ENCODE peak calls at places on chromosomes 13 and 19, in six cellular contexts. M, G, E, Y, P and W are unnamed samples.
A peak's percentile ranks its signal among the peaks of the same experiment; 100 is the strongest.

GRCh38 chr19:16541526-16542044 is 652 bp downstream of the CHERP start:
- DNase-seq in M (no peak), E (peak; percentile 50), P (no peak), Y (no peak), G (no peak), W (peak; percentile 13)

GRCh38 chr13:89465366-89465765 is 1794.2 kb downstream of the SLITRK5 start:
- DNase-seq in Y (no peak), M (no peak), G (no peak), P (no peak), E (no peak), W (no peak)

GRCh38 chr13:22009500-22009899 is 338.6 kb downstream of the FGF9 start:
- DNase-seq in E (no peak), Y (no peak), M (no peak), P (no peak), G (no peak), W (no peak)

GRCh38 chr19:41479757-41480191 is 36.8 kb downstream of the ERICH4 start:
- DNase-seq in P (no peak), E (no peak), M (no peak), Y (peak; percentile 93), G (no peak), W (no peak)

GRCh38 chr13:67061750-67062149 is 168.4 kb downstream of the PCDH9 start:
- DNase-seq in G (no peak), P (no peak), Y (no peak), E (no peak), M (no peak), W (no peak)

GRCh38 chr19:13985771-13986347 is 20.3 kb downstream of the RFX1 start:
- DNase-seq in G (no peak), E (no peak), P (no peak), Y (no peak), M (no peak), W (no peak)

GRCh38 chr19:15836345-15836594 is 20.8 kb upstream of the OR10H1 start:
- DNase-seq in G (no peak), Y (no peak), E (no peak), P (no peak), M (no peak), W (no peak)

GRCh38 chr19:47074621-47075020 is 26.2 kb upstream of the TMEM160 start:
- DNase-seq in E (no peak), G (no peak), Y (no peak), M (no peak), P (no peak), W (no peak)

GRCh38 chr13:74325106-74325505 is 190.9 kb upstream of the KLF12 start:
- DNase-seq in Y (peak; percentile 40), M (no peak), G (no peak), E (peak; percentile 18), P (no peak), W (no peak)

GRCh38 chr19:41364546-41365391 is 820 bp upstream of the B9D2 start:
- DNase-seq in Y (no peak), P (no peak), G (no peak), M (no peak), E (no peak), W (no peak)

GRCh38 chr19:4046362-4046691 is 20.4 kb downstream of the ZBTB7A start:
- DNase-seq in Y (no peak), P (no peak), E (no peak), G (no peak), M (no peak), W (no peak)
- H3K4me1 ChIP-seq in Y (peaks cover 1% of the 10 kb centered on the region), P (no peaks in the 10 kb centered on the region), E (no peaks in the 10 kb centered on the region), G (peaks cover 14% of the 10 kb centered on the region), M (peaks cover 70% of the 10 kb centered on the region), W (no peaks in the 10 kb centered on the region)

GRCh38 chr19:1082165-1082927 is 12.8 kb downstream of the POLR2E start:
- DNase-seq in M (no peak), G (peak; percentile 76), P (peak; percentile 80), Y (peak; percentile 89), E (peak; percentile 91), W (peak; percentile 53)
- H3K4me3 ChIP-seq in M (no peak overlapping the region), G (peak overlapping the region; percentile 30), P (peak overlapping the region; percentile 18), Y (no peak overlapping the region), E (peak overlapping the region; percentile 13), W (no peak overlapping the region)

GRCh38 chr19:34961775-34962174 is 2.3 kb downstream of the ZNF792 start:
- DNase-seq in E (no peak), G (no peak), Y (no peak), P (no peak), M (no peak), W (no peak)

GRCh38 chr19:34960940-34961679 is 2.9 kb downstream of the ZNF792 start:
- DNase-seq in Y (no peak), E (no peak), P (no peak), G (no peak), M (no peak), W (no peak)

GRCh38 chr19:34959021-34959420 is 5.0 kb downstream of the ZNF792 start:
- DNase-seq in E (no peak), G (no peak), M (no peak), Y (peak; percentile 17), P (no peak), W (no peak)

GRCh38 chr19:34962281-34962944 is 1.6 kb downstream of the ZNF792 start:
- DNase-seq in G (no peak), M (no peak), Y (no peak), E (no peak), P (no peak), W (no peak)

DNA sequence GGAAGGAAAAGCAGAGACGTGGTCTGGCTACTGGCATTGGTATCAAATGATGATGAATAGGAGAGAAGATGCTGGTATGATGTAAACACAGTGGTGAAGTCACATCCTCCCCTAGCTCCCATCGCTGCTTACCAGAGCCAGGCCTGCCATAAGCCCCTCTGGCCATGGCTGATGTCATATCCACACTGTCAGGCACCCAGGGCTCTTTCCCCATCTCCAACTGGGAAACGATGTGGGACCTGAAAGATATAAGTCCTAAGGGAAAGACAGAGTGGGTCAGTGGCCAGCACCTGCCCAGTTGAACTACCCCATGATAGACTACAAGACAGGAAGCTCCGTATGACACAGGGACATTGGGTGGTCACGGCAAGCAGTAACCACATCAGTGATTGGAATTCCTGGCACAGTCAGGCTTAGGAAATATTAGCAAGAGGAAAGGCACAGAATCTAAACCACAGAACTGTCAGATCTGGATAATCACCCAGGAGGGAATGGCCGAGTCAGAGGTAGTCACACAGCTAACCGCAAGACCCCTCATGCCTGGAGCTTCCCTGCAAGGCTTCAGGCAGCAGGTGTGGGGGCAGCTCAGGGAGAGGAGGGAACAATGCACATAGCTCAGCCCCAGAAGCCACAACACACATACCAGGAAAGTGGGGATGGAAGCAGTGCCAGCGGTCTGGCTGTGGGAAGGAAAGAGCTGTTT is 3.8 kb downstream of the ZNF792 start:
- DNase-seq in G (no peak), E (no peak), M (no peak), Y (no peak), P (no peak), W (no peak)
- H3K9me3 ChIP-seq in G (peaks cover 59% of the 10 kb centered on the region), E (peaks cover 8% of the 10 kb centered on the region), M (peaks cover 26% of the 10 kb centered on the region), Y (no peaks in the 10 kb centered on the region), P (peaks cover 29% of the 10 kb centered on the region), W (peaks cover 32% of the 10 kb centered on the region)

GRCh38 chr19:1258707-1259205 is 10.4 kb downstream of the MIDN start:
- DNase-seq in E (no peak), P (no peak), G (no peak), M (no peak), Y (no peak), W (no peak)
- H3K4me1 ChIP-seq in E (peaks cover 21% of the 10 kb centered on the region), P (peaks cover 23% of the 10 kb centered on the region), G (peaks cover 66% of the 10 kb centered on the region), M (peaks cover 96% of the 10 kb centered on the region), Y (peaks cover 56% of the 10 kb centered on the region), W (peaks cover 75% of the 10 kb centered on the region)

GRCh38 chr13:97125810-97126738 is 96.1 kb upstream of the MBNL2 start:
- DNase-seq in G (no peak), E (no peak), Y (peak; percentile 33), M (no peak), P (no peak), W (no peak)
- H3K4me3 ChIP-seq in G (no peak overlapping the region), E (no peak overlapping the region), Y (no peak overlapping the region), M (no peak overlapping the region), P (no peak overlapping the region), W (no peak overlapping the region)

GRCh38 chr13:97347255-97347653 is 86.7 kb upstream of the RAP2A start:
- DNase-seq in G (no peak), E (no peak), M (no peak), Y (no peak), P (no peak), W (no peak)
- H3K9me3 ChIP-seq in G (no peaks in the 10 kb centered on the region), E (no peaks in the 10 kb centered on the region), M (no peaks in the 10 kb centered on the region), Y (no peaks in the 10 kb centered on the region), P (no peaks in the 10 kb centered on the region), W (no peaks in the 10 kb centered on the region)

DNA sequence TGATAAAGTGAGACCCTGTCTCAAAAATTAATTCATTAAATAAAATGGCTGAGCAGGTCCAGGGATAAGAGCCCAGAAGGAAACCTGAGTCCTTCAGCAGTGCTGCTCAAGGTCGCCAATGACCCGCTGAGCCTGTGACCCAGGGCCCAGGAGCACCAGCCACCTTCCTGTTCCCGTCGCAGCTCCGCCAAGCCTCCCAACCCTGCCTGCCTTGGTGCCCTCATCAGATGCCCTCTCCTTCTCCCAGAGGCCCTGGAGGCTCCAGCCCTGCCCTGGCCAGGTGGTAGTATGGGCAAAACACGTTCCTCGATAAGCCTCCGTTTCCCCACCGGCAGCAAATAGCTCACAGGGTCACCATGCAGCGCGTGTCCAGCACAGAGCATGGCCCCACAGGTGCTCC is 2.6 kb downstream of the REXO1 start:
- DNase-seq in G (no peak), Y (no peak), P (no peak), E (no peak), M (no peak), W (no peak)
- H3K4me1 ChIP-seq in G (peaks cover 37% of the 10 kb centered on the region), Y (peaks cover 27% of the 10 kb centered on the region), P (peaks cover 7% of the 10 kb centered on the region), E (peaks cover 12% of the 10 kb centered on the region), M (peaks cover 75% of the 10 kb centered on the region), W (peaks cover 4% of the 10 kb centered on the region)

DNA sequence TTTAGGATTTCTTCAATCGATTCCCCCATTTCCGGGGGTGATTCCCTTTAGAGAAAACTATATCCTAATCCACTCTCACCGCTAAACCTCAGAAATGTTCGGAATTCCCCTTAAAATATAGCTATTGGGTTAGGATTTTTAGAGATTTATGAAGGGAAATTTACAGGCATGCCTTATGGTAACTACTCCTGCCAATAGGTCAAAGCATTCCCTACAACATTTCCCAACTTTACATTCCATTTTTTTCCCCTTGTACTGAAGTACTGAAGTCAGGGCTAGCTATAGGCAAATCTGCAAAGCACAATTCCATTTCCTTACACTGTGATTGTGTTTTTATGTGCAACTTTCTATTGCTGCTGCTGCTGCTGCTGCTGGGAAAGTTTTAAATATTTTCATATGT is 2.1 kb downstream of the EDNRB start:
- DNase-seq in M (no peak), Y (no peak), G (no peak), P (no peak), E (no peak), W (no peak)
- H3K4me3 ChIP-seq in M (no peak overlapping the region), Y (no peak overlapping the region), G (peak overlapping the region; percentile 71), P (no peak overlapping the region), E (no peak overlapping the region), W (no peak overlapping the region)

DNA sequence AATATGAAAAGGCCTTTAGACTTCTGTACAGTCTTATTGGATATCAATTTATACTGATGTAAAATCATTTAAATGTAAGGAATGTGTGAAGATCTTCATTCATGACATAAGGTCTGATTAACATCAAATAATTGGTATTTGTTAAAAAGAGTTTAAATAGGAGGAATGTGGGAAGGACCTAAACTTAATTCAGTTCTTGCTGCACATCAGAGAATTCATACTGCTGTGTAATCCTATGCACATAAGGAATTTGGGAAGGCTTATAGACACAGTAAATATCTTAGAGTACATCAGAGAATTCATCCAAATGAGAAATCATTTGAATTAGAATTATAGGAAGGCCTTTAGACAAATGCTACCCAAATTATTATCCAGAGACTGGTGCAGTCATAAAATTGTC is 21.7 kb downstream of the ZNF283 start:
- DNase-seq in E (no peak), M (no peak), Y (no peak), P (no peak), G (no peak), W (no peak)
- H3K9me3 ChIP-seq in E (peaks cover 5% of the 10 kb centered on the region), M (peaks cover 92% of the 10 kb centered on the region), Y (peaks cover 47% of the 10 kb centered on the region), P (peaks cover 18% of the 10 kb centered on the region), G (peaks cover 93% of the 10 kb centered on the region), W (peaks cover 63% of the 10 kb centered on the region)